ENCODE peak calls at places on chromosomes 2 and 18, in ten cellular contexts. K is fibroblast of the aortic adventitia; N is suprapubic skin; Y is CD8-positive, alpha-beta T cell; L is choroid plexus epithelial cell; V is neural progenitor cell; B is HFF-Myc; S is AG04450; Z is mucosa of descending colon; H is AG04449. O is an unnamed sample.

GRCh38 chr2:207122914-207123744 is 42.6 kb downstream of the KLF7 start:
- DNase-seq in V (no peak), Z (no peak), B (no peak), L (no peak), H (no peak), Y (no peak), K (no peak), N (no peak), S (no peak), O (no peak)

GRCh38 chr18:75090336-75090735 is 118.6 kb downstream of the PTGR3 start:
- DNase-seq in L (no peak), Z (no peak), H (no peak), N (no peak), V (no peak), S (no peak), B (no peak), Y (peak), K (no peak), O (no peak)

GRCh38 chr18:77151791-77152517 is 19.4 kb upstream of the MBP start:
- DNase-seq in L (no peak), N (no peak), V (no peak), Z (no peak), Y (no peak), H (no peak), B (no peak), K (no peak), S (no peak), O (no peak)

GRCh38 chr2:20223345-20224190 is 1.4 kb downstream of the SDC1 start:
- DNase-seq in N (peak), L (peak), Y (no peak), H (no peak), V (peak), B (no peak), Z (peak), S (no peak), K (peak), O (peak)

GRCh38 chr18:46939337-46939963 is 22.0 kb downstream of the KATNAL2 start:
- DNase-seq in Y (no peak), L (peak), S (no peak), Z (no peak), B (no peak), K (peak), H (peak), N (no peak), V (no peak), O (peak)

GRCh38 chr2:241844831-241845578 is 13.7 kb downstream of the PDCD1 start:
- DNase-seq in B (no peak), S (no peak), Z (peak), V (no peak), N (no peak), L (no peak), Y (peak), K (no peak), H (no peak), O (no peak)

GRCh38 chr2:240438810-240439697 is 3.6 kb downstream of the GPC1 start:
- DNase-seq in K (no peak), N (peak), L (no peak), S (no peak), B (no peak), V (no peak), Y (no peak), H (no peak), Z (peak), O (no peak)

GRCh38 chr18:31490838-31491237 is 7.1 kb upstream of the DSG2 start:
- DNase-seq in B (no peak), N (no peak), Y (no peak), H (no peak), S (no peak), V (no peak), L (no peak), Z (no peak), K (no peak), O (no peak)

GRCh38 chr2:40259900-40260299 is 192.0 kb downstream of the SLC8A1 start:
- DNase-seq in N (no peak), L (no peak), V (no peak), K (no peak), Z (no peak), S (no peak), Y (no peak), H (no peak), B (no peak), O (no peak)

GRCh38 chr2:202718614-202719013 is 83.8 kb downstream of the FAM117B start:
- DNase-seq in L (peak), H (peak), K (peak), V (no peak), N (no peak), S (peak), Y (no peak), Z (no peak), B (peak), O (peak)

DNA sequence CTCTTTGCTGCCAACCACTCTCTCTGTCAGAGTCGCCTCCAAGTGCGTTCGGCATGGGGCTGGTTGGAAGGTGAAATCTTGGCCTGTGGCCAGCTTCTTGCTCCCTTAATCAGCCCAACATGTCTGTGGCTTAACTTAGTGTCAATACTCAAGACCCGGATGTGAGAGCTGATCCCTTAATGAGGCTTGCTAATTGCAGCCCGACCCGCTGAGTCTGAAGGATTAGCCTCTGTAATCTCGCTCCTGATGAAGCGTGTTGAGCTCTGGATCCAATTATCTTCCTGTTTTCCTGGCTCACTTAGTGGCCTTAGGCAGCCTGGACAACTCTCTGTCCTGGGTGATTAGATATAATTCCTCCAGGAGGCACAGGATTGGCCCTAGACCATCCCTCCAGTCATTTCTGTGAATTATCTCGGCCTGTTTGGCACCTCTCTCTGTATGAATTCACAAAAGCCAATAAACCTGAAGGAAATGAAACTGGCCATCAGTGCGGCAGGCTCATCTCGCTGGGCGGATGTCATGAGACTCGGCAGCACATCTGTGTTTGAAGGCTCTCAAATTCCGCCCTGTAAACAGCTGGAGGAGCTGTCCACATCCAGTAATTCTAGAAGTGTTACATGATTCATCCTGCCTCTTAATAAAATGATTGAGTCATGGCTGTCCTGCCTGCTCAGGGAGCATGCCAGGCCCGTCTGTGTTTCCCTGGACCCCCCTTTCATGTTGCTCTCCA is 38.5 kb downstream of the ACOXL start:
- DNase-seq in Y (no peak), L (peak), V (peak), N (no peak), Z (no peak), H (no peak), K (peak), S (no peak), B (peak), O (peak)
- H3K4me3 ChIP-seq in Y (no peak), L (no peak), V (no peak), N (peak), Z (no peak), H (no peak), K (no peak), S (no peak), B (no peak), O (no peak)

GRCh38 chr2:854460-854859 is 96.2 kb upstream of the SNTG2 start:
- DNase-seq in S (no peak), H (no peak), Y (no peak), V (peak), N (no peak), B (no peak), K (no peak), Z (peak), L (peak), O (peak)
- TF ChIP-seq CTCF in S (peak), H (peak), Y (no peak), V (peak), N (no peak), B (peak), K (no peak), Z (peak), L (peak), O (peak)

DNA sequence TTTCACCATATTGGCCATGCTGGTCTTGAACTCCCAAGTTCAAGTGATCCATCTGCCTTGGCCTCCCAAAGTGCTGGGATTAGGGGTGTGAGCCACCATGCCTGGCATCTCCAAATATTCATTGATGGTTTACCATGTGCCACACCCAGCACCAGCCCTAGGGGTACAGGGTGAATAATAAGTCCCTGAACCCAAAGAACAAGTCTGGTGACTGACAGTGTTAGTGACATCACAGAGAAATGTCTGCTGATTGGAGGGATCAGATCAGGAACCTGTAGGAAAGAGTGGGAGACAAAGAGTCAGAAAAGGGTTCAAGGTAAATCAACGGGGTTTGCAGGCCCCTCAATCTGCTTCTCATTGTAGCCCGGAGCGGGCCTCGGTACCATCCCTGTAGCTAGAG is 118.4 kb upstream of the NABP1 start:
- DNase-seq in V (no peak), K (no peak), Z (no peak), B (no peak), H (no peak), N (no peak), S (no peak), Y (no peak), L (no peak), O (no peak)
- H3K4me3 ChIP-seq in V (no peak), K (no peak), Z (no peak), B (no peak), H (no peak), N (no peak), S (no peak), Y (no peak), L (no peak), O (no peak)

GRCh38 chr2:173355866-173356508 is 1.3 kb downstream of the CDCA7 start:
- DNase-seq in K (no peak), Y (no peak), Z (peak), N (no peak), L (no peak), V (no peak), S (no peak), B (no peak), H (no peak), O (no peak)

GRCh38 chr2:173353556-173353955 is 1.1 kb upstream of the CDCA7 start:
- DNase-seq in B (no peak), L (no peak), K (no peak), V (peak), N (no peak), H (no peak), S (no peak), Z (no peak), Y (no peak), O (no peak)

GRCh38 chr2:173355132-173355865 is 627 bp downstream of the CDCA7 start:
- DNase-seq in B (peak), N (peak), Y (no peak), K (peak), Z (peak), H (no peak), L (peak), S (peak), V (peak), O (peak)

GRCh38 chr2:173354073-173354600 is 535 bp upstream of the CDCA7 start:
- DNase-seq in B (peak), K (peak), H (no peak), L (no peak), Y (no peak), N (no peak), V (no peak), S (no peak), Z (no peak), O (peak)

GRCh38 chr2:173354601-173355131 is at the start of gene CDCA7:
- DNase-seq in B (peak), K (peak), V (peak), H (no peak), S (no peak), N (no peak), Y (peak), L (peak), Z (peak), O (peak)
- TF ChIP-seq CTCF in B (no peak), K (no peak), V (no peak), H (no peak), S (no peak), N (no peak), Y (no peak), L (no peak), Z (no peak), O (no peak)

GRCh38 chr2:229869226-229869625 is 52.6 kb downstream of the TRIP12 start:
- DNase-seq in Z (no peak), V (no peak), H (no peak), S (no peak), K (no peak), L (no peak), B (no peak), N (no peak), Y (no peak), O (no peak)
- H3K4me3 ChIP-seq in Z (no peak), V (no peak), H (no peak), S (no peak), K (no peak), L (no peak), B (no peak), N (no peak), Y (no peak), O (no peak)

GRCh38 chr2:136932700-136933099 is 167.4 kb downstream of the THSD7B start:
- DNase-seq in Y (no peak), B (no peak), S (no peak), V (peak), L (peak), N (no peak), H (no peak), K (peak), Z (no peak), O (peak)
- TF ChIP-seq CTCF in Y (no peak), B (peak), S (no peak), V (peak), L (peak), N (no peak), H (peak), K (peak), Z (no peak), O (no peak)

GRCh38 chr2:31219131-31219969 is 2.0 kb upstream of the CAPN14 start:
- DNase-seq in Z (no peak), B (no peak), H (no peak), V (no peak), K (no peak), Y (no peak), N (no peak), L (no peak), S (no peak), O (no peak)
- H3K4me3 ChIP-seq in Z (no peak), B (no peak), H (no peak), V (no peak), K (no peak), Y (no peak), N (no peak), L (no peak), S (no peak), O (no peak)

GRCh38 chr2:169827272-169828140 is at the start of gene UBR3:
- DNase-seq in Y (peak), V (peak), H (no peak), S (peak), L (peak), B (peak), Z (peak), N (peak), K (peak), O (peak)
- TF ChIP-seq CTCF in Y (no peak), V (no peak), H (peak), S (peak), L (peak), B (no peak), Z (no peak), N (no peak), K (peak), O (no peak)

DNA sequence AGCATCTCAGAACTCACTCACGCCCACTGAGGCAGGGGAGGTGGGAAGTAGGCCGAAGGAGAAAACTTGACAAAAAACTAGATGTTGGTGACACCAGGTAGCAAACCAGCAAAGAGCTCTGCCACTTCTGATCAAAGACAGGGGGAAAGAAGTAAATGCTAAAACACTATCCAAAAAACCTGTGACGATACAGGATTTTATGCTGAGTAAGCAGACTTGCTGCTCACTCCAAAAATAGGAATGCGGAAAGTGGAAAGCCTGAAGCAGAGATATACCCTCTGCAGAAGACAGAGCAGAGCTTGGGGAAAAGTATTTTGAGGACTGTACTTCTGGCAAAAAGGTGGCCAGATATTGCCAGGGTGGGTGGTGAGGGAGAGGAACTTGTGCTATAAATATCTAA is 73.3 kb upstream of the YPEL5 start:
- DNase-seq in H (no peak), B (no peak), V (no peak), K (peak), Y (no peak), S (no peak), L (no peak), Z (no peak), N (no peak), O (no peak)
- H3K4me3 ChIP-seq in H (no peak), B (no peak), V (no peak), K (no peak), Y (no peak), S (no peak), L (no peak), Z (no peak), N (no peak), O (no peak)